ENCODE peak calls at places on chromosomes 5 and 9, in five cellular contexts. F, E, R, D and K are unnamed samples.

GRCh38 chr5:117999939-118000549 is 988.3 kb downstream of the DTWD2 start:
- DNase-seq in F (no peak), E (no peak), R (no peak), D (no peak), K (no peak)

GRCh38 chr9:110364451-110364850 is 26.8 kb upstream of the TXNDC8 start:
- DNase-seq in F (no peak), E (no peak), R (no peak), D (no peak), K (no peak)

GRCh38 chr9:37596504-37596903 is 4.1 kb upstream of the TOMM5 start:
- DNase-seq in F (no peak), E (no peak), R (no peak), D (no peak), K (no peak)

GRCh38 chr9:128928624-128929023 is 7.8 kb downstream of the PHYHD1 start:
- DNase-seq in F (no peak), E (no peak), R (no peak), D (no peak), K (no peak)

GRCh38 chr5:111197523-111197922 is 26.7 kb upstream of the CAMK4 start:
- DNase-seq in F (no peak), E (peak; percentile 43), R (no peak), D (peak; percentile 57), K (no peak)

GRCh38 chr5:15320896-15321295 is 179.1 kb upstream of the FBXL7 start:
- DNase-seq in F (no peak), E (no peak), R (no peak), D (no peak), K (no peak)

GRCh38 chr9:81798606-81799005 is 109.3 kb upstream of the TLE1 start:
- DNase-seq in F (no peak), E (no peak), R (no peak), D (no peak), K (no peak)

GRCh38 chr9:121225240-121225639 is 23.6 kb upstream of the RAB14 start:
- DNase-seq in F (no peak), E (no peak), R (no peak), D (no peak), K (no peak)

GRCh38 chr5:68252678-68253520 is 37.3 kb downstream of the PIK3R1 start:
- DNase-seq in F (no peak), E (peak; percentile 83), R (peak; percentile 17), D (no peak), K (no peak)

GRCh38 chr5:11809407-11809806 is 94.8 kb downstream of the CTNND2 start:
- DNase-seq in F (no peak), E (no peak), R (no peak), D (no peak), K (no peak)

GRCh38 chr5:122267195-122267594 is 44.8 kb upstream of the SNCAIP start:
- DNase-seq in F (no peak), E (no peak), R (no peak), D (no peak), K (no peak)

GRCh38 chr5:177041936-177042335 is 19.4 kb downstream of the ZNF346 start:
- DNase-seq in F (no peak), E (no peak), R (no peak), D (no peak), K (no peak)

GRCh38 chr9:111821006-111821528 is 26.3 kb upstream of the SHOC1 start:
- DNase-seq in F (no peak), E (no peak), R (no peak), D (no peak), K (no peak)

GRCh38 chr5:140251527-140251973 is 51.4 kb downstream of the PFDN1 start:
- DNase-seq in F (no peak), E (peak; percentile 74), R (peak; percentile 49), D (no peak), K (peak; percentile 26)

GRCh38 chr9:70085241-70085640 is 41.6 kb downstream of the MAMDC2 start:
- DNase-seq in F (no peak), E (peak; percentile 65), R (no peak), D (no peak), K (no peak)

GRCh38 chr5:166699616-166700015 is 1591.8 kb upstream of the WWC1 start:
- DNase-seq in F (no peak), E (peak; percentile 65), R (no peak), D (no peak), K (peak; percentile 44)

GRCh38 chr5:123429993-123430392 is 6.8 kb upstream of the CEP120 start:
- DNase-seq in F (no peak), E (peak; percentile 97), R (no peak), D (no peak), K (no peak)

GRCh38 chr9:90893706-90894105 is 92.1 kb downstream of the SYK start:
- DNase-seq in F (no peak), E (no peak), R (no peak), D (no peak), K (no peak)

GRCh38 chr5:157575096-157575872 is at the start of gene ADAM19:
- DNase-seq in F (peak; percentile 71), E (peak; percentile 73), R (peak; percentile 43), D (peak; percentile 52), K (no peak)

GRCh38 chr9:31210982-31211570 is 1173.4 kb upstream of the ACO1 start:
- DNase-seq in F (peak; percentile 30), E (peak; percentile 45), R (peak; percentile 5), D (no peak), K (no peak)

GRCh38 chr9:118215544-118215943 is 511.3 kb downstream of the TLR4 start:
- DNase-seq in F (no peak), E (no peak), R (no peak), D (no peak), K (no peak)

GRCh38 chr5:154447074-154447725 is 1.4 kb downstream of the SAP30L start:
- DNase-seq in F (no peak), E (no peak), R (no peak), D (no peak), K (no peak)

GRCh38 chr5:175252234-175252805 is 191.7 kb downstream of the DRD1 start:
- DNase-seq in F (no peak), E (no peak), R (no peak), D (no peak), K (no peak)

GRCh38 chr5:139443766-139444473 is 4.6 kb upstream of the DNAJC18 start:
- DNase-seq in F (no peak), E (peak; percentile 45), R (no peak), D (no peak), K (no peak)

GRCh38 chr5:148653840-148654781 is at the start of gene HTR4:
- DNase-seq in F (no peak), E (no peak), R (no peak), D (no peak), K (no peak)

GRCh38 chr9:109401169-109401989 is 80.5 kb upstream of the EPB41L4B start:
- DNase-seq in F (no peak), E (peak; percentile 70), R (no peak), D (no peak), K (no peak)

GRCh38 chr9:130956636-130957450 is 17.8 kb upstream of the FIBCD1 start:
- DNase-seq in F (no peak), E (no peak), R (no peak), D (no peak), K (no peak)

GRCh38 chr5:107670927-107671741 is at the start of gene EFNA5:
- DNase-seq in F (peak; percentile 64), E (peak; percentile 63), R (no peak), D (no peak), K (no peak)

GRCh38 chr9:129284607-129285291 is 106.7 kb upstream of the IER5L start:
- DNase-seq in F (no peak), E (no peak), R (no peak), D (peak; percentile 38), K (no peak)

GRCh38 chr5:102866315-102866693 is 111.2 kb downstream of the PAM start:
- DNase-seq in F (no peak), E (no peak), R (no peak), D (no peak), K (no peak)

GRCh38 chr5:144206136-144206535 is 35.5 kb downstream of the KCTD16 start:
- DNase-seq in F (no peak), E (no peak), R (no peak), D (no peak), K (no peak)

GRCh38 chr9:91187965-91188344 is 173.8 kb downstream of the AUH start:
- DNase-seq in F (no peak), E (peak; percentile 77), R (no peak), D (no peak), K (no peak)

GRCh38 chr5:170046221-170046620 is 59.5 kb upstream of the FOXI1 start:
- DNase-seq in F (no peak), E (no peak), R (no peak), D (no peak), K (no peak)

GRCh38 chr5:172943283-172943841 is 15.9 kb upstream of the RPL26L1 start:
- DNase-seq in F (no peak), E (peak; percentile 93), R (no peak), D (no peak), K (peak; percentile 90)